ENCODE peak calls at places on chromosomes 7 and 10, in eight cellular contexts. K, W, U, A, P, M, T and Q are unnamed samples.

GRCh38 chr7:106070201-106070551 is 41.9 kb downstream of the SYPL1 start:
- DNase-seq in K (peak), W (no peak), U (no peak), A (no peak), P (no peak), M (no peak), T (no peak), Q (no peak)

GRCh38 chr7:24981544-24981951 is 1.6 kb upstream of the OSBPL3 start:
- DNase-seq in K (peak), W (peak), U (peak), A (peak), P (no peak), M (no peak), T (peak), Q (no peak)

GRCh38 chr10:7428673-7429350 is 18.0 kb upstream of the SFMBT2 start:
- DNase-seq in K (no peak), W (no peak), U (no peak), A (no peak), P (no peak), M (no peak), T (no peak), Q (no peak)

GRCh38 chr10:13743101-13743693 is 156.4 kb downstream of the PRPF18 start:
- DNase-seq in K (no peak), W (no peak), U (no peak), A (no peak), P (no peak), M (no peak), T (no peak), Q (no peak)

GRCh38 chr7:34652784-34653183 is 5.2 kb upstream of the NPSR1 start:
- DNase-seq in K (no peak), W (no peak), U (no peak), A (no peak), P (no peak), M (no peak), T (no peak), Q (no peak)

GRCh38 chr7:39979406-39980073 is 29.5 kb downstream of the CDK13 start:
- DNase-seq in K (no peak), W (no peak), U (no peak), A (peak), P (no peak), M (no peak), T (no peak), Q (no peak)

GRCh38 chr7:11130012-11130411 is 156.3 kb downstream of the PHF14 start:
- DNase-seq in K (no peak), W (no peak), U (no peak), A (no peak), P (no peak), M (no peak), T (no peak), Q (peak)

GRCh38 chr7:44283381-44284211 is 41.8 kb downstream of the CAMK2B start:
- DNase-seq in K (peak), W (peak), U (no peak), A (no peak), P (no peak), M (no peak), T (peak), Q (no peak)

GRCh38 chr10:806451-807162 is 117.1 kb upstream of the DIP2C start:
- DNase-seq in K (peak), W (no peak), U (no peak), A (no peak), P (no peak), M (no peak), T (no peak), Q (no peak)

GRCh38 chr10:92290076-92290836 is 622 bp downstream of the CPEB3 start:
- DNase-seq in K (peak), W (peak), U (peak), A (peak), P (no peak), M (no peak), T (no peak), Q (no peak)

GRCh38 chr10:12839349-12839927 is 162.1 kb downstream of the CCDC3 start:
- DNase-seq in K (no peak), W (peak), U (peak), A (no peak), P (no peak), M (no peak), T (no peak), Q (no peak)

GRCh38 chr7:125908714-125909113 is 979.1 kb upstream of the POT1 start:
- DNase-seq in K (no peak), W (no peak), U (no peak), A (no peak), P (no peak), M (no peak), T (no peak), Q (no peak)

GRCh38 chr10:96450514-96451207 is 63.1 kb downstream of the TLL2 start:
- DNase-seq in K (no peak), W (no peak), U (peak), A (no peak), P (no peak), M (no peak), T (no peak), Q (no peak)

GRCh38 chr7:841943-842342 is 9.7 kb downstream of the SUN1 start:
- DNase-seq in K (no peak), W (no peak), U (no peak), A (no peak), P (no peak), M (no peak), T (no peak), Q (no peak)

GRCh38 chr7:104677587-104677986 is 336.4 kb upstream of the KMT2E start:
- DNase-seq in K (no peak), W (no peak), U (no peak), A (no peak), P (no peak), M (no peak), T (no peak), Q (no peak)

GRCh38 chr10:90935581-90936292 is 14.8 kb upstream of the ANKRD1 start:
- DNase-seq in K (no peak), W (no peak), U (no peak), A (no peak), P (no peak), M (no peak), T (no peak), Q (no peak)

GRCh38 chr7:19713676-19714075 is 4.8 kb upstream of the POLR1F start:
- DNase-seq in K (no peak), W (peak), U (peak), A (peak), P (peak), M (peak), T (no peak), Q (peak)

GRCh38 chr7:36289833-36290661 is 99.6 kb upstream of the ANLN start:
- DNase-seq in K (peak), W (no peak), U (no peak), A (no peak), P (no peak), M (peak), T (no peak), Q (no peak)

GRCh38 chr7:88307841-88308240 is 1.1 kb upstream of the STEAP4 start:
- DNase-seq in K (no peak), W (no peak), U (no peak), A (no peak), P (no peak), M (no peak), T (no peak), Q (no peak)

GRCh38 chr7:132869166-132869861 is 212.6 kb downstream of the CHCHD3 start:
- DNase-seq in K (no peak), W (no peak), U (no peak), A (no peak), P (no peak), M (no peak), T (no peak), Q (no peak)

GRCh38 chr10:18044976-18045720 is 93.4 kb downstream of the SLC39A12 start:
- DNase-seq in K (no peak), W (no peak), U (peak), A (no peak), P (peak), M (no peak), T (no peak), Q (no peak)

GRCh38 chr7:151206914-151207313 is 3.4 kb downstream of the H2BK1 start:
- DNase-seq in K (no peak), W (peak), U (no peak), A (peak), P (no peak), M (no peak), T (no peak), Q (no peak)

GRCh38 chr10:112810651-112811215 is 139.3 kb upstream of the TCF7L2 start:
- DNase-seq in K (peak), W (peak), U (no peak), A (no peak), P (no peak), M (no peak), T (no peak), Q (no peak)

DNA sequence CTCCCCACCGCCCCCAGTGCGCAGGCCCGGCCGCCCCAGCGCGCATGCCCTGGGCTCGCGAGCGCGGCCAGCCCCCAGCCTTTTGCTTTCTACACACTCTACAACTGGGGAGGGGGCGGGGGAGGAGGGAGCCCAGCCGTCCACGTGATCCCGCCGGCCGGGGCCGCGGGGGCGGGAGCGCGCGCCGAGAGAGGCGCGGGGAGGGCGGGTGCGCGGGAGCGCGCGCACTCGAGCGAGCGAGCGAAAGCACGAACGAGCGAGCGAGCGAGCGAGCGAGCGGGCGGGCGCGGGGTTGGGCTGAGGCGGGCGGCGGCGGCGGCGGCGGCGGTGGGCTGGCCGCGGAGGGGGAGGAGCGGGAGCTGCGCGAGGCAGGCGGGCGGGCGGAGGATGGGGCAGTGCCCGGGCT is at the start of gene AUTS2:
- DNase-seq in K (peak), W (peak), U (peak), A (peak), P (peak), M (peak), T (peak), Q (peak)
- H3K4me3 ChIP-seq in K (peak), W (peak), U (peak), A (no peak), P (peak), M (peak), T (peak), Q (peak)

DNA sequence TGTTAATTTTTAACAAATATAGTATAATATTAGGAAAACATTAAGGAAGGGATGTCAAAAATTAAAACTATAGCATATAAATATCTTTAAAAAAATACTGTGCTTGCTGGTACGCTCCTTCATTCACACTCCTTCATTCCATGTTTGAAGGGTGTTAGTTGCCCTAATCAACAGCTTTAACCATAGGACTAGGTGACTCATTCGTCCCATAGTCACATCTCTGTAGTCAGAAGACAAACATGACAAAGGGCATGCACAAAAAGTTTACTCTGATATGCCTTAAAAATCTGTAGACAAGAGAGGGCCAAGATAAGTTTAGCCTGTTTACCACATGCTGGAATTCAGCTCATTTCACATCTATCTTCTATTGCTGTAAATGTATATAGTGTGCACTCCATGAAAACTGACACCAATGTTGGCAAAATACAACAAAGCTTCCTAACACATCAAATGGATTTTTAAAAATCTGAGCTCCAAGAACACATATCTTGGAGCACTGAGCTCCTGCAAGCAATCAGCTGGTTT is 628 bp downstream of the FAM13C start:
- DNase-seq in K (no peak), W (no peak), U (no peak), A (no peak), P (no peak), M (no peak), T (no peak), Q (no peak)
- H3K4me3 ChIP-seq in K (peak), W (peak), U (peak), A (no peak), P (peak), M (peak), T (peak), Q (peak)

GRCh38 chr7:2040893-2041270 is 191.9 kb downstream of the MAD1L1 start:
- DNase-seq in K (no peak), W (peak), U (no peak), A (peak), P (no peak), M (no peak), T (no peak), Q (peak)
- H3K4me3 ChIP-seq in K (no peak), W (no peak), U (no peak), A (no peak), P (no peak), M (no peak), T (no peak), Q (peak)

GRCh38 chr10:42640610-42641229 is 2.4 kb upstream of the ZNF33B start:
- DNase-seq in K (no peak), W (no peak), U (peak), A (no peak), P (no peak), M (no peak), T (no peak), Q (no peak)
- H3K4me3 ChIP-seq in K (no peak), W (no peak), U (no peak), A (no peak), P (no peak), M (no peak), T (no peak), Q (no peak)

DNA sequence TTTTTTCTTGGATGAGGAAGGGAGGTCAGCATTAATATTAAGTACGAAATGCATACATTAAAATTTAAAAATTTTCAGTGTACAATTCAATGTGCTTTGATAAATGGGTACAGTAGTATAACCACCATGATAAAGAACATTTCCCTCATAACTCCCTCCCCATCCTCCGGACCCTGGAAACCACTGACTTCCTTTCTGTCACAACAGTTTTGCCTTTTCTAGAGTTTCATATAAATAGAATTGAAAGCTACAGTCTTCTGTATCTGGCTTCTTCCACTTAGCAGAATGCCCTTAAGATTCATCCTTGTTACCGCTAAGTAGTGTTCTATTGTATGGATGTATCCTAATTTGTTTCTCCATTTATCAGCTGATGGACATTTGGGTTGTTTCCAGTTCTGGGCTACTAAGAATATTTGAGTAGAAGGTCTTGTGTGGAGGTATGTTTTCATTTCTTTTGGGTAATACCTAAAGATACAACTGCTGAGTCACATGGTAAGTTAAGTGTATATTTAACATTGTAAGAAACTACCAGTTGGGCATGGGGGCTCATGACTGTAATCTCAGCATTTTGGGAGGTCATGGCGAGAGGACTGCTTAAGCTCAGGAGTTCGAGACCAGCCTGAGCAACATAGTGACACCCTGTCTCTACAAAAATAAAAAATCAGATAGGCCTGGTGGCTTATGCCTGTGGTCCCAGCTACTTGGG is 30.8 kb downstream of the ABI1 start:
- DNase-seq in K (no peak), W (no peak), U (no peak), A (peak), P (no peak), M (no peak), T (no peak), Q (no peak)
- H3K4me3 ChIP-seq in K (no peak), W (no peak), U (no peak), A (peak), P (no peak), M (no peak), T (no peak), Q (no peak)

DNA sequence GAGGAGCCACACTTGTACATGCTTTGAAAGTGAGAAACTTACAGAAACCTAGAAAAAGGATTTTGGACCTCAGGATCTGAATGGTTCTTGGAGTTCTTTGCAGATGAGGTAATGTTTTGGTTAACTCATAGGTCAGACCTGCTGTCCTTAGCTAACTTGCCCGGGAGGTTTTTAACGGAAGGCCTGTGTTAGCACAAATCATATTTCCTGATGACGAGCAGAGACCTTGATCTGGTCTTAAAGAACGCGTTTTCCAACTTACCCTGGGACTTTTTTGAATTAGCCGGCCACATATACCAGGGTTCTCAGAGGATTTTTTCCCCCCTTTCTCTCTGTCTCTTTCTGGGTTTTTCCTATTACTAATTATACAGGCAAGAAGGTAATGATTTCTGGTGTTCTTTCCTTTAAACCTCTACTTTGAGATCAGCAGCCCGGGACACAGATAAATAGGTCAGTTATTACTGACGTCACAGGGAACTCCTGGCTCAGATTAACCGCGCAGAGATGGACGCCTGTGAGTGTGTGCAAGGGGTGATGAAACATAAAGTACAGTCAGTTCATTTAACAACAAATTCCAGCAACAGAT is 101.8 kb upstream of the KLF6 start:
- DNase-seq in K (peak), W (no peak), U (no peak), A (no peak), P (peak), M (no peak), T (peak), Q (no peak)
- H3K4me3 ChIP-seq in K (no peak), W (no peak), U (no peak), A (peak), P (no peak), M (peak), T (no peak), Q (no peak)

DNA sequence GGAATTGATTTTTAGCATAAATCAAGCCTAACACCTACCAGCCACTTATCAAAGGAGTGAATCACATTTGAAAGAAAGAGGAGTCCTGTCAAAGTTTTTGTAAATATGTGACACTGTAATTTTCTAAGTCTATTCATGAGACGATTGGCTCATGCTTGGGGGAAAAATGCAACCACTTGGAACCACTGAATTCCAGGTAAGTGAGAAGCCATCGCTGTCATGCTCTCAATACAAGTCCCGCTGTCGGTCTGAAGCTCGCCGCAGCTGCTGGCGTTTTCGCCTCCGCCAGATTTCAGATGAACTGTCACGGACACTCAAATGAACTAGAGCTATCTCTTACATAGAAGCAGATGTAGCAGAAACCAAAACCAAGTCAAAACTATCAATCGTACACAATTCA is 279.8 kb upstream of the FZD8 start:
- DNase-seq in K (no peak), W (no peak), U (no peak), A (no peak), P (no peak), M (no peak), T (no peak), Q (no peak)
- H3K4me3 ChIP-seq in K (no peak), W (no peak), U (no peak), A (no peak), P (no peak), M (no peak), T (no peak), Q (no peak)

GRCh38 chr10:117542706-117543244 is at the start of gene EMX2:
- DNase-seq in K (no peak), W (no peak), U (peak), A (no peak), P (no peak), M (no peak), T (no peak), Q (no peak)
- H3K4me3 ChIP-seq in K (no peak), W (peak), U (peak), A (no peak), P (peak), M (peak), T (peak), Q (peak)

DNA sequence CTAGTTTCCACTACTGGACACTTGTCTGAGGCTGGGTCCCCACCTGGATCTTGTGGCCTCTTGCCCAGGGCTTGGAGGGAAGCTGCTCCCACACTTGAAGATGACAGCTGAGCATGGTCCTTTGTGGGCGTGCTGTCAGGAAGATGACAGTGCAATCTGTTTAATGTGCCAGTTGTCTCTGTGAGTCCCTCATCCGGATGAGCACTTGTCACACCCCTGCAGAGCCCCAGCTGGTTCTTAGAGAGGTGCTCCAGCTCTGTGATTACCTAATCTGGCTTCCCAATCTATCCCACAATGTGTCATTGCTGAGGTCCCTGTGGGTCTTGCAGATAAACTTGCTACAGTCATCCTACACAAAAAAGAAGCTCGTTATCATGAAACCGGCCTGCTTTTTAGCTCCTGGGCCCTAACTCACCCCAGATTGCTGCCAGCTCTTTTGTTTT is 34.8 kb upstream of the CCSER2 start:
- DNase-seq in K (no peak), W (peak), U (no peak), A (no peak), P (no peak), M (no peak), T (no peak), Q (no peak)
- H3K4me3 ChIP-seq in K (no peak), W (no peak), U (no peak), A (no peak), P (no peak), M (no peak), T (no peak), Q (no peak)